ENCODE peak calls at places on chromosomes 12 and 14, in four cellular contexts. One of them, this sample, is unnamed. For H3K79me2, the result is how much of the 10 kb centered on the place peaks cover.

GRCh38 chr14:88164906-88165534 is 158.0 kb downstream of the KCNK10 start:
- DNase-seq in GM12878: no peak
- DNase-seq in K562: no peak
- DNase-seq in H1: no peak
- DNase-seq in this sample: no peak

GRCh38 chr14:50943261-50943942 is 881 bp downstream of the PYGL start:
- DNase-seq in K562: peak
- DNase-seq in GM12878: no peak
- DNase-seq in H1: peak
- DNase-seq in this sample: peak

GRCh38 chr12:92844147-92844763 is 84.8 kb downstream of the EEA1 start:
- DNase-seq in GM12878: no peak
- DNase-seq in K562: no peak
- DNase-seq in H1: no peak
- DNase-seq in this sample: no peak

GRCh38 chr14:55807059-55807499 is 227.1 kb downstream of the KTN1 start:
- DNase-seq in GM12878: no peak
- DNase-seq in H1: no peak
- DNase-seq in K562: peak
- DNase-seq in this sample: peak

GRCh38 chr12:109868182-109869051 is 11.9 kb downstream of the GLTP start:
- DNase-seq in GM12878: no peak
- DNase-seq in K562: no peak
- DNase-seq in H1: no peak
- DNase-seq in this sample: no peak

GRCh38 chr14:71142375-71143038 is 235.2 kb downstream of the PCNX1 start:
- DNase-seq in H1: no peak
- DNase-seq in GM12878: peak
- DNase-seq in K562: no peak
- DNase-seq in this sample: peak

GRCh38 chr12:25971675-25972035 is 13.2 kb downstream of the RASSF8 start:
- DNase-seq in H1: no peak
- DNase-seq in GM12878: no peak
- DNase-seq in K562: no peak
- DNase-seq in this sample: no peak

GRCh38 chr12:110545812-110546211 is 37.3 kb downstream of the PPTC7 start:
- DNase-seq in K562: no peak
- DNase-seq in GM12878: no peak
- DNase-seq in H1: no peak
- DNase-seq in this sample: no peak

GRCh38 chr14:101473795-101474562 is 87.3 kb upstream of the DIO3 start:
- DNase-seq in H1: no peak
- DNase-seq in GM12878: no peak
- DNase-seq in K562: no peak
- DNase-seq in this sample: no peak

GRCh38 chr12:122203301-122203967 is at the start of gene B3GNT4:
- DNase-seq in K562: peak
- DNase-seq in H1: peak
- DNase-seq in GM12878: no peak
- DNase-seq in this sample: peak

GRCh38 chr12:112148031-112148513 is 22.7 kb downstream of the TRAFD1 start:
- DNase-seq in K562: no peak
- DNase-seq in H1: no peak
- DNase-seq in GM12878: no peak
- DNase-seq in this sample: no peak

GRCh38 chr14:77549451-77549850 is 50.8 kb upstream of the ISM2 start:
- DNase-seq in GM12878: no peak
- DNase-seq in K562: no peak
- DNase-seq in H1: no peak
- DNase-seq in this sample: no peak

GRCh38 chr12:91040356-91040755 is 17.5 kb downstream of the KERA start:
- DNase-seq in GM12878: no peak
- DNase-seq in H1: no peak
- DNase-seq in K562: no peak
- DNase-seq in this sample: no peak

GRCh38 chr12:51217133-51217967 is 512 bp downstream of the POU6F1 start:
- DNase-seq in H1: peak
- DNase-seq in K562: peak
- DNase-seq in GM12878: no peak
- DNase-seq in this sample: peak

GRCh38 chr14:58815781-58816297 is 178.1 kb downstream of the DACT1 start:
- DNase-seq in GM12878: no peak
- DNase-seq in H1: no peak
- DNase-seq in K562: no peak
- DNase-seq in this sample: no peak

GRCh38 chr12:116545936-116546335 is 13.2 kb upstream of the MAP1LC3B2 start:
- DNase-seq in H1: no peak
- DNase-seq in GM12878: no peak
- DNase-seq in K562: peak
- DNase-seq in this sample: no peak

GRCh38 chr12:91980345-91980744 is 165.3 kb downstream of the BTG1 start:
- DNase-seq in GM12878: no peak
- DNase-seq in K562: no peak
- DNase-seq in H1: no peak
- DNase-seq in this sample: no peak

GRCh38 chr14:38880643-38881567 is 222.1 kb downstream of the SEC23A start:
- DNase-seq in H1: no peak
- DNase-seq in GM12878: no peak
- DNase-seq in K562: no peak
- DNase-seq in this sample: peak

GRCh38 chr12:62719027-62719426 is 215.9 kb downstream of the PPM1H start:
- DNase-seq in H1: no peak
- DNase-seq in GM12878: no peak
- DNase-seq in K562: no peak
- DNase-seq in this sample: no peak

GRCh38 chr14:35196571-35196970 is 74.2 kb downstream of the PRORP start:
- DNase-seq in GM12878: no peak
- DNase-seq in K562: no peak
- DNase-seq in H1: no peak
- DNase-seq in this sample: peak

GRCh38 chr12:78584695-78585094 is 279.9 kb upstream of the SYT1 start:
- DNase-seq in K562: no peak
- DNase-seq in H1: peak
- DNase-seq in GM12878: no peak
- DNase-seq in this sample: no peak

GRCh38 chr12:56836800-56837663 is 73.9 kb downstream of the HSD17B6 start:
- DNase-seq in H1: no peak
- DNase-seq in GM12878: no peak
- DNase-seq in K562: no peak
- DNase-seq in this sample: no peak

GRCh38 chr14:51302319-51303030 is 62.4 kb downstream of the TMX1 start:
- DNase-seq in H1: no peak
- DNase-seq in GM12878: no peak
- DNase-seq in K562: no peak
- DNase-seq in this sample: no peak

GRCh38 chr12:84034891-84035290 is 877.7 kb downstream of the SLC6A15 start:
- DNase-seq in K562: no peak
- DNase-seq in GM12878: no peak
- DNase-seq in H1: no peak
- DNase-seq in this sample: no peak

GRCh38 chr12:4027412-4027811 is 154.2 kb upstream of the PARP11 start:
- DNase-seq in H1: no peak
- DNase-seq in GM12878: no peak
- DNase-seq in K562: no peak
- DNase-seq in this sample: no peak
- H3K4me3 ChIP-seq in H1: no peak
- H3K4me3 ChIP-seq in GM12878: no peak
- H3K4me3 ChIP-seq in K562: no peak
- H3K4me3 ChIP-seq in this sample: no peak

GRCh38 chr12:113293100-113293499 is 41.8 kb downstream of the SLC8B1 start:
- DNase-seq in GM12878: no peak
- DNase-seq in K562: no peak
- DNase-seq in H1: no peak
- DNase-seq in this sample: no peak
- TF ChIP-seq POLR2A in GM12878: no peak
- TF ChIP-seq POLR2A in K562: no peak
- TF ChIP-seq POLR2A in H1: no peak
- TF ChIP-seq POLR2A in this sample: no peak

GRCh38 chr14:99991306-99991705 is 73.9 kb upstream of the EVL start:
- DNase-seq in GM12878: no peak
- DNase-seq in H1: no peak
- DNase-seq in K562: no peak
- DNase-seq in this sample: no peak
- H3K79me2 ChIP-seq in GM12878: under half
- H3K79me2 ChIP-seq in H1: under half
- H3K79me2 ChIP-seq in K562: under half
- H3K79me2 ChIP-seq in this sample: under half

DNA sequence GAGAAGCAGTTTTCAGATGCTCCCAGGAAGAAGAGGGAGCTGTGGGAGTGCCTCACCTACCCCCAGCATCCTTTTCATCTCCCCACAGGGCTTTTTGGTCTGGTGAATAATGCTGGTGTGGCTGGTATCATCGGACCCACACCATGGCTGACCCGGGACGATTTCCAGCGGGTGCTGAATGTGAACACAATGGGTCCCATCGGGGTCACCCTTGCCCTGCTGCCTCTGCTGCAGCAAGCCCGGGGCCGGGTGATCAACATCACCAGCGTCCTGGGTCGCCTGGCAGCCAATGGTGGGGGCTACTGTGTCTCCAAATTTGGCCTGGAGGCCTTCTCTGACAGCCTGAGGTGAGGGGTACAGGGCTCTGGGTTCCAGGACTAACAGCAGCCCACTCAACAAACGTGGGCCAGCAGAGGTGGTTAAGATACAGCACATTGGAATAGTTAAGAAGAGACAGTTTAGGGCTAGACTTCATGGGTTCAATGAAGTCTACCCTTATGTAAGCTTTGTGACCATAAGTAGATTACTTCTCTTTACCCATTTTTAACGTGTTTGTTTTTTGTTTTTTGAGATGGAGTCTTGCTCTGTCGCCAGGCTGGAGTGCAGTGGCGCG is 1.5 kb downstream of the RDH5 start:
- DNase-seq in GM12878: no peak
- DNase-seq in K562: no peak
- DNase-seq in H1: no peak
- DNase-seq in this sample: no peak
- H3K4me3 ChIP-seq in GM12878: no peak
- H3K4me3 ChIP-seq in K562: no peak
- H3K4me3 ChIP-seq in H1: no peak
- H3K4me3 ChIP-seq in this sample: no peak